ENCODE peak calls at places on chromosomes 16 and 17, in nine cellular contexts. A is choroid plexus epithelial cell, V is transverse colon, W is AG10803, L is lung, X is esophagus squamous epithelium, U is colonic mucosa, G is Caco-2, Z is MM.1S. D is an unnamed sample.

GRCh38 chr16:55297062-55297909 is 26.7 kb upstream of the IRX6 start:
- DNase-seq in A (no peak), V (no peak), W (no peak), L (no peak), X (no peak), U (no peak), G (no peak), Z (no peak), D (peak; percentile 2)

GRCh38 chr17:83202002-83203000 is 122.9 kb downstream of the METRNL start:
- DNase-seq in A (no peak), V (peak; percentile 5), W (no peak), L (no peak), X (no peak), U (no peak), G (peak; percentile 23), Z (no peak), D (no peak)

GRCh38 chr16:16025214-16025968 is 76.0 kb downstream of the ABCC1 start:
- DNase-seq in A (peak; percentile 91), V (no peak), W (peak; percentile 86), L (no peak), X (no peak), U (no peak), G (no peak), Z (no peak), D (peak; percentile 86)

GRCh38 chr16:972316-973002 is 1.7 kb upstream of the LMF1 start:
- DNase-seq in A (no peak), V (no peak), W (no peak), L (no peak), X (no peak), U (no peak), G (no peak), Z (no peak), D (no peak)

GRCh38 chr17:30117548-30118155 is 1.0 kb downstream of the NSRP1 start:
- DNase-seq in A (peak; percentile 18), V (no peak), W (no peak), L (no peak), X (no peak), U (no peak), G (no peak), Z (no peak), D (no peak)

GRCh38 chr16:71357681-71358080 is 842 bp upstream of the CALB2 start:
- DNase-seq in A (no peak), V (no peak), W (no peak), L (no peak), X (no peak), U (no peak), G (peak; percentile 50), Z (no peak), D (no peak)

GRCh38 chr17:7404737-7405412 is 978 bp upstream of the TMEM256 start:
- DNase-seq in A (no peak), V (no peak), W (no peak), L (peak; percentile 45), X (no peak), U (peak; percentile 55), G (peak; percentile 37), Z (no peak), D (no peak)

GRCh38 chr17:8695916-8696415 is 48.7 kb downstream of the CCDC42 start:
- DNase-seq in A (no peak), V (no peak), W (no peak), L (no peak), X (no peak), U (no peak), G (no peak), Z (no peak), D (no peak)

GRCh38 chr16:82331397-82331796 is 161.4 kb upstream of the MPHOSPH6 start:
- DNase-seq in A (no peak), V (no peak), W (no peak), L (no peak), X (no peak), U (no peak), G (no peak), Z (no peak), D (no peak)

GRCh38 chr16:2483160-2483559 is 8.2 kb downstream of the TBC1D24 start:
- DNase-seq in A (no peak), V (no peak), W (peak; percentile 52), L (no peak), X (no peak), U (no peak), G (no peak), Z (no peak), D (no peak)

GRCh38 chr16:23145608-23146007 is 3.6 kb downstream of the USP31 start:
- DNase-seq in A (peak; percentile 78), V (no peak), W (peak; percentile 56), L (no peak), X (no peak), U (no peak), G (no peak), Z (no peak), D (no peak)

GRCh38 chr16:85995591-85996461 is 96.9 kb downstream of the IRF8 start:
- DNase-seq in A (no peak), V (no peak), W (peak; percentile 8), L (no peak), X (no peak), U (no peak), G (no peak), Z (no peak), D (peak; percentile 82)

GRCh38 chr17:2239882-2240430 is 63.6 kb downstream of the SMG6 start:
- DNase-seq in A (peak; percentile 96), V (peak; percentile 60), W (peak; percentile 84), L (no peak), X (no peak), U (no peak), G (no peak), Z (peak; percentile 66), D (peak; percentile 92)

GRCh38 chr16:48053346-48053745 is 102.4 kb downstream of the ABCC12 start:
- DNase-seq in A (peak; percentile 89), V (no peak), W (peak; percentile 40), L (peak; percentile 41), X (no peak), U (no peak), G (peak; percentile 90), Z (no peak), D (no peak)

DNA sequence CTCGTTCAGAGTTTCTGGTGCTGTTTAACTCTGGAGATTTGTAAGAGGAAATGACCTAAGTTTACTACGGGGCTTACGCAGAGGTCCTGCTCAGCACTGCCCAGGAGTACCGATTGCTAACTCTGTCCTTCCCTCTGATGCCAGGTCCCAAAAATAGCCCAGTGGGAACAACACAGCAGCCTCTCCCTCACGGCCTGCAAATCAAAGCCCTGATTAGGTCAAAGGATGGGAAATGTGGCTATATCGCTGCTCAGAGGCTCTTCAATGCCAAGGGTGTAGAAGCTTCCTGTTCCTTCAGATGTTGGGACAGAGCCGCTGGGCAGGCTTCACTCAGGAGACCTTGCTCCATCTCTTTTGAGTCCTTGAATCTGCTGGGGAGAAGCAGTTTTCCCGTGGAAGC is 174.2 kb upstream of the KCNJ16 start:
- DNase-seq in A (no peak), V (no peak), W (no peak), L (no peak), X (no peak), U (no peak), G (no peak), Z (no peak), D (no peak)
- TF ChIP-seq CTCF in A (no peak), V (no peak), W (no peak), L (no peak), X (no peak), U (no peak), G (no peak), Z (no peak), D (no peak)

GRCh38 chr17:72162569-72162968 is 41.7 kb downstream of the SOX9 start:
- DNase-seq in A (no peak), V (no peak), W (no peak), L (no peak), X (no peak), U (no peak), G (no peak), Z (no peak), D (no peak)
- TF ChIP-seq CTCF in A (no peak), V (no peak), W (no peak), L (no peak), X (no peak), U (no peak), G (no peak), Z (no peak), D (no peak)

GRCh38 chr16:4683255-4684029 is 9.9 kb upstream of the NUDT16L1 start:
- DNase-seq in A (no peak), V (no peak), W (no peak), L (no peak), X (no peak), U (no peak), G (no peak), Z (no peak), D (no peak)

GRCh38 chr16:4684030-4684715 is 9.2 kb upstream of the NUDT16L1 start:
- DNase-seq in A (no peak), V (no peak), W (no peak), L (no peak), X (no peak), U (no peak), G (no peak), Z (no peak), D (no peak)

GRCh38 chr16:4682084-4682581 is 11.2 kb upstream of the NUDT16L1 start:
- DNase-seq in A (no peak), V (no peak), W (no peak), L (no peak), X (no peak), U (no peak), G (no peak), Z (no peak), D (no peak)

GRCh38 chr16:4681471-4682083 is 11.8 kb upstream of the NUDT16L1 start:
- DNase-seq in A (no peak), V (no peak), W (no peak), L (no peak), X (no peak), U (no peak), G (no peak), Z (no peak), D (no peak)

GRCh38 chr16:4682616-4683254 is 10.6 kb upstream of the NUDT16L1 start:
- DNase-seq in A (peak; percentile 41), V (no peak), W (no peak), L (peak; percentile 74), X (no peak), U (no peak), G (no peak), Z (no peak), D (no peak)
- TF ChIP-seq CTCF in A (peak; percentile 60), V (peak; percentile 33), W (no peak), L (no peak), X (no peak), U (no peak), G (peak; percentile 12), Z (no peak), D (no peak)

GRCh38 chr17:75079023-75079373 is 8.8 kb upstream of the SLC16A5 start:
- DNase-seq in A (no peak), V (no peak), W (no peak), L (no peak), X (no peak), U (no peak), G (no peak), Z (no peak), D (no peak)

GRCh38 chr17:75078097-75079022 is 9.4 kb upstream of the SLC16A5 start:
- DNase-seq in A (peak; percentile 79), V (peak; percentile 49), W (peak; percentile 79), L (peak; percentile 78), X (no peak), U (peak; percentile 58), G (peak; percentile 70), Z (no peak), D (peak; percentile 21)

GRCh38 chr17:75077072-75077489 is 10.7 kb upstream of the SLC16A5 start:
- DNase-seq in A (no peak), V (peak; percentile 72), W (no peak), L (no peak), X (no peak), U (peak; percentile 83), G (peak; percentile 94), Z (no peak), D (no peak)

GRCh38 chr17:75075597-75076253 is 12.0 kb upstream of the SLC16A5 start:
- DNase-seq in A (no peak), V (no peak), W (no peak), L (no peak), X (no peak), U (no peak), G (no peak), Z (no peak), D (no peak)

GRCh38 chr17:75077490-75078096 is 10.2 kb upstream of the SLC16A5 start:
- DNase-seq in A (peak; percentile 31), V (peak; percentile 75), W (peak; percentile 38), L (peak; percentile 76), X (no peak), U (peak; percentile 73), G (peak; percentile 79), Z (no peak), D (peak; percentile 84)
- TF ChIP-seq CTCF in A (peak; percentile 2), V (peak; percentile 4), W (no peak), L (no peak), X (no peak), U (no peak), G (peak; percentile 55), Z (no peak), D (peak; percentile 11)